ENCODE peak calls at places on chromosomes 13 and 19, in four cellular contexts. One of them, this sample, is unnamed.
A peak's percentile ranks its signal among the peaks of the same experiment; 100 is the strongest.

GRCh38 chr13:86986448-86986847 is 684.7 kb upstream of the SLITRK5 start:
- DNase-seq in transverse colon: no peak
- DNase-seq in AG04450: no peak
- DNase-seq in OCI-M1: no peak
- DNase-seq in this sample: no peak

GRCh38 chr19:10230904-10231623 is at the start of gene S1PR2:
- DNase-seq in transverse colon: peak; percentile 82
- DNase-seq in AG04450: peak; percentile 49
- DNase-seq in OCI-M1: peak; percentile 94
- DNase-seq in this sample: peak; percentile 73

GRCh38 chr19:6521718-6522646 is 8.8 kb upstream of the TNFSF9 start:
- DNase-seq in transverse colon: peak; percentile 61
- DNase-seq in AG04450: no peak
- DNase-seq in OCI-M1: no peak
- DNase-seq in this sample: peak; percentile 47

GRCh38 chr19:35379992-35380391 is 9.1 kb downstream of the GPR42 start:
- DNase-seq in transverse colon: no peak
- DNase-seq in AG04450: no peak
- DNase-seq in OCI-M1: no peak
- DNase-seq in this sample: no peak

GRCh38 chr13:73366241-73366640 is 307.4 kb downstream of the KLF5 start:
- DNase-seq in transverse colon: no peak
- DNase-seq in AG04450: no peak
- DNase-seq in OCI-M1: no peak
- DNase-seq in this sample: no peak

GRCh38 chr19:10758978-10759377 is 41.1 kb downstream of the DNM2 start:
- DNase-seq in transverse colon: no peak
- DNase-seq in AG04450: no peak
- DNase-seq in OCI-M1: no peak
- DNase-seq in this sample: no peak

GRCh38 chr13:114211446-114211845 is 23.3 kb upstream of the CDC16 start:
- DNase-seq in transverse colon: no peak
- DNase-seq in AG04450: no peak
- DNase-seq in OCI-M1: no peak
- DNase-seq in this sample: no peak

GRCh38 chr13:29693297-29693945 is 97.9 kb upstream of the SLC7A1 start:
- DNase-seq in transverse colon: peak; percentile 75
- DNase-seq in AG04450: no peak
- DNase-seq in OCI-M1: no peak
- DNase-seq in this sample: no peak

GRCh38 chr19:33029746-33030303 is 34.9 kb downstream of the RHPN2 start:
- DNase-seq in transverse colon: no peak
- DNase-seq in AG04450: no peak
- DNase-seq in OCI-M1: no peak
- DNase-seq in this sample: no peak

GRCh38 chr19:55642153-55643002 is 1.1 kb upstream of the ZNF581 start:
- DNase-seq in transverse colon: peak; percentile 51
- DNase-seq in AG04450: no peak
- DNase-seq in OCI-M1: peak; percentile 65
- DNase-seq in this sample: no peak

GRCh38 chr19:45972081-45972943 is 1.4 kb downstream of the NOVA2 start:
- DNase-seq in transverse colon: no peak
- DNase-seq in AG04450: no peak
- DNase-seq in OCI-M1: no peak
- DNase-seq in this sample: peak; percentile 30

GRCh38 chr13:43285891-43286602 is 262.7 kb downstream of the DNAJC15 start:
- DNase-seq in transverse colon: no peak
- DNase-seq in AG04450: no peak
- DNase-seq in OCI-M1: no peak
- DNase-seq in this sample: no peak

GRCh38 chr13:43316997-43317396 is 293.6 kb downstream of the DNAJC15 start:
- DNase-seq in transverse colon: no peak
- DNase-seq in AG04450: no peak
- DNase-seq in OCI-M1: peak; percentile 44
- DNase-seq in this sample: peak; percentile 9

GRCh38 chr13:80342541-80343371 is 1.8 kb upstream of the SPRY2 start:
- DNase-seq in transverse colon: peak; percentile 87
- DNase-seq in AG04450: no peak
- DNase-seq in OCI-M1: peak; percentile 91
- DNase-seq in this sample: peak; percentile 85

GRCh38 chr13:97849305-97849704 is 104.2 kb upstream of the IPO5 start:
- DNase-seq in transverse colon: no peak
- DNase-seq in AG04450: peak; percentile 3
- DNase-seq in OCI-M1: peak; percentile 65
- DNase-seq in this sample: peak; percentile 76

GRCh38 chr19:41811036-41811435 is 14.6 kb downstream of the CEACAM3 start:
- DNase-seq in transverse colon: no peak
- DNase-seq in AG04450: no peak
- DNase-seq in OCI-M1: peak; percentile 34
- DNase-seq in this sample: peak; percentile 83